ENCODE peak calls at places on chromosomes 16 and 17, in four cellular contexts. C, W, V and E are unnamed samples. For H3K4me1, the result is how much of the 10 kb centered on the place peaks cover.

GRCh38 chr17:39660397-39661043 is 4.6 kb upstream of the TCAP start:
- DNase-seq in C (no peak), W (no peak), V (no peak), E (no peak)

GRCh38 chr16:80051040-80051439 is 450.5 kb upstream of the MAF start:
- DNase-seq in C (no peak), W (no peak), V (no peak), E (no peak)

GRCh38 chr16:51876934-51877333 is 670.0 kb downstream of the TOX3 start:
- DNase-seq in C (no peak), W (no peak), V (no peak), E (no peak)

GRCh38 chr17:32862940-32863339 is 14.0 kb downstream of the MYO1D start:
- DNase-seq in C (no peak), W (no peak), V (no peak), E (no peak)

GRCh38 chr17:77394540-77395295 is 253.9 kb downstream of the SEC14L1 start:
- DNase-seq in C (peak), W (no peak), V (no peak), E (no peak)

GRCh38 chr17:77320501-77321256 is 179.9 kb downstream of the SEC14L1 start:
- DNase-seq in C (peak), W (no peak), V (peak), E (peak)

GRCh38 chr16:14494396-14494795 is 135.7 kb downstream of the PARN start:
- DNase-seq in C (no peak), W (no peak), V (no peak), E (no peak)

GRCh38 chr16:27483083-27483437 is 66.7 kb downstream of the GTF3C1 start:
- DNase-seq in C (no peak), W (no peak), V (no peak), E (no peak)

GRCh38 chr17:54972406-54973138 is 4.0 kb downstream of the STXBP4 start:
- DNase-seq in C (no peak), W (no peak), V (no peak), E (no peak)

DNA sequence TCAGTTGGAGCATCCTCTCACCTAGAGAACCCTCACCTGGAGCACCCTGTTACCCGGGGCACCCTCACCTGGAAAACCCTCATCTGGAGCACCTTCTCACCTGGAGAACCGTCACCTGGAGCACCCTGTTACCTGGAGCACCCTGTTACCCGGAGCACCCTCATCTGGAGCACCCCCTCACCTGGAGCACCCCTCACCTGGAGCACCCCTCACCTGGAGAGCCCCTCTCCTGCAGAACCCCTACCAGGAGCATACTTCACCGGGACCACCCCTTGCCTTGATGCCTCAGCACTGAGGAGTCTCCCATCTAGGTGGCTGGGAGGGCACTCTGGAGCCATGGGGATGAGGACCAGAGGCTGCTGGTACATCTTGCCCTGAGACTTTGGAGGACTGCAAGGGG is 3.4 kb upstream of the FBXL16 start:
- DNase-seq in C (no peak), W (no peak), V (no peak), E (no peak)
- TF ChIP-seq CTCF in C (no peak), W (no peak), V (no peak), E (no peak)

GRCh38 chr17:42131971-42132370 is 9.4 kb downstream of the HSPB9 start:
- DNase-seq in C (no peak), W (no peak), V (no peak), E (no peak)
- H3K4me1 ChIP-seq in C (under half), W (half or more), V (under half), E (under half)

GRCh38 chr17:45233423-45233924 is 11.8 kb downstream of the FMNL1 start:
- DNase-seq in C (no peak), W (no peak), V (no peak), E (no peak)

GRCh38 chr17:45232514-45233422 is 11.1 kb downstream of the FMNL1 start:
- DNase-seq in C (no peak), W (no peak), V (no peak), E (no peak)

GRCh38 chr17:45236002-45236606 is 14.4 kb downstream of the FMNL1 start:
- DNase-seq in C (no peak), W (no peak), V (no peak), E (no peak)

GRCh38 chr17:45235071-45236001 is 13.7 kb downstream of the FMNL1 start:
- DNase-seq in C (peak), W (peak), V (peak), E (peak)

DNA sequence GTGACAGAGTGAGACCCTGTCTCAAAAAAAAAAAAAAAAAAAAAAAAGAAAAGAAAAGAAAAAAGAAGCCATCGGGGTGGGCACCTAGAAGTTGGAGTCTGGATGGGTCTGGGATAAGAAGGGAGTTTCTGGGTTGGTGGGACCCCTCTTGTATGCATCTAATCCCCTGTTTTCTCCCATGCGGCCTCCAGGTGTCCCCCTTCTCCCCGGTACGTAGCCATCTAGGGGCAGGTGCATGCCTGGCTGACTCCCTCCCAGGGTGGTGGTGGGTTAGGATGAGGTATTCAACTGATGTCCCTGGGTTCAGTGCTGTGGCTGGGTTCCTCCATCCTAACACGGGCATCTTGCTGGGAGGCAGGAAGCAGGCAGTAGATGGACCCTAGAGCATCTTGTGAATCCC is 13.0 kb downstream of the FMNL1 start:
- DNase-seq in C (no peak), W (no peak), V (no peak), E (no peak)
- TF ChIP-seq CTCF in C (no peak), W (no peak), V (peak), E (no peak)

DNA sequence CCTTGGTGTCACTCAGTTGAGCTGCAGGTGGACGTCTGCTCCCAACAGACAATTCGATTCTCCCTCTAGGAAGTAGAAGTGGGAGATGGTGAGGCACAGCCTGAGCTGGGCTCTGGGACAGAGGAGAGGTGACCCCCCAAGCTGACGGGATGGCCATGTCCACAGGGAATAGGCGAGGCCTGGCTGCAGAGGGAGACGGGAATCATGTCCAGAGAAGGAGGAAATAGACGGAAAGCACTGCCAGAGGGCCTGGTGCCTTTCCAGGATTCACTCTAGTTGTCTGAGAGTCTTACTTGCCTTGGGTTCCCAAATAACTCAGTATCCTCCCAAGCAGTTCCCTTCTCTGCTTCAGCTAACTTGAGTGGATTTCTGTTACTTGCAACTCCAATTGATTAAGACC is 4.3 kb upstream of the CRISPLD2 start:
- DNase-seq in C (no peak), W (no peak), V (no peak), E (no peak)
- H3K4me1 ChIP-seq in C (under half), W (under half), V (under half), E (under half)

GRCh38 chr16:72937360-72937759 is 110.6 kb downstream of the ZFHX3 start:
- DNase-seq in C (no peak), W (no peak), V (no peak), E (no peak)

GRCh38 chr16:72940886-72941285 is 107.0 kb downstream of the ZFHX3 start:
- DNase-seq in C (no peak), W (no peak), V (no peak), E (peak)

GRCh38 chr16:72938426-72939164 is 109.3 kb downstream of the ZFHX3 start:
- DNase-seq in C (peak), W (peak), V (peak), E (peak)

GRCh38 chr16:72937916-72938315 is 110.0 kb downstream of the ZFHX3 start:
- DNase-seq in C (no peak), W (no peak), V (peak), E (no peak)

GRCh38 chr16:72939247-72939646 is 108.7 kb downstream of the ZFHX3 start:
- DNase-seq in C (peak), W (peak), V (peak), E (peak)
- TF ChIP-seq CTCF in C (no peak), W (no peak), V (peak), E (peak)

DNA sequence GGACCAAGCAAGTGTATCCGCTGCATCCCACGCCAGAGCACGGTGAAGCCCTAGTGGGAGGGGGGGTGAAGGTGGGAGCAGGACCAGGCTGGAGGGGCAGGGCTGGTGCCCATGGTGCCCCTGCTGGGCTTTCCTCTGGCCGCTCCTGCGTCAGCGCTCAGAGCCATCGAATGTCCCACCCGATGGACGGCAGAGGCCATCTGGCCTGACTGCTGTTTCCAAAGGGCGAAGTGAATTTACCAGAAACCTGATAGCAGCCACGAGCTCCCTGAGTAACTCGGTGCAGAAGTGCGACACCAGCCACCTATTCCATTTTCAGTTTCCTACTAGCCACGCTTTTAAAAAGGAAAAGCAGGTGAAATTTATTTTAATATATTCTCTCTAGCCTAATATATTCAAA is 203.6 kb upstream of the CIBAR2 start:
- DNase-seq in C (no peak), W (no peak), V (no peak), E (no peak)
- H3K4me1 ChIP-seq in C (under half), W (under half), V (under half), E (under half)

DNA sequence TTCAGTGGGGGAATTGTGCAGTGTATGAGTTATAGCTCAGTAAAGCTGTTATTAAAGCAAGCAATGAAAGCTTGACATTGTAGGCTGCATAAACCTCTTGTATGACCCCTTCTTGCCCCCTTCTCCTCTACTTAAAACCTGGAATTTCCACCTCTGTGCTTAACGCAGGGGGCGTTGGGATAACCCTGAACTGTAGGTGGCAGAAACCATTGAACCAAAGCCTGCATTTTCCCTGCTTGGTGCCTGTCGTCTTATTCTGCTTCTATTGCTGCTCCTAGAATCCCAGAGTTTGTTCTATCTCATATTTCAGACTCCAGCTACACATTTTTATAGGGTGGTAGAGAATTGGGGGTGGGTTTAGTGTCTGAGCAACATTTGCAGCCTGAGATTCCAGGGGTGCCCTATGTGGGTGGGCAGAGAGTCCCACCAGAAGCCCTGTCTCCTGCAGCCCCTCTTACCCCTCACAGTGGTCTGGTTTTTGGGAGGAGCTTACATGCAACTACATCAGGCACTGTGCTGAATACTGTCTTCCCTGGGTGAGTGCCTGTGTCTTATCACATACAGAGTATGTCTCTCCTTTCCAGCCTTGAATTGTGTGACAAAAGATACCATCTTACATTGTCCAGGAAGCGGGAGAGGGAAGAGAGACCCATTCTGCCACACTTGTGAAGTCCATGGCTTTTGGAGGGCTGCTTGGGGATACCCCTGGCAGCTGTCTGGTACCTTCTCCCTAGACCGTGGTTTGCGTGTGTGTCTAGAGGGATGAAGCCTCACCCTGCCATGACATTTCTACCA is 407.7 kb upstream of the EEF2KMT start:
- DNase-seq in C (no peak), W (no peak), V (no peak), E (no peak)
- TF ChIP-seq CTCF in C (no peak), W (no peak), V (peak), E (no peak)